ENCODE peak calls at places on chromosomes 6 and 20, in nine cellular contexts. One of them, this sample, is unnamed.

GRCh38 chr20:4476903-4477302 is 244.8 kb upstream of the PRND start:
- DNase-seq in NCI-H524: no peak
- DNase-seq in nucleus accumbens: no peak
- DNase-seq in progenitor cell of endocrine pancreas: no peak
- DNase-seq in pulmonary artery endothelial cell: no peak
- DNase-seq in EL: no peak
- DNase-seq in heart right ventricle: no peak
- DNase-seq in HCT116: no peak
- DNase-seq in psoas muscle: no peak
- DNase-seq in this sample: peak

GRCh38 chr20:1810926-1811620 is 84.1 kb upstream of the SIRPA start:
- DNase-seq in NCI-H524: no peak
- DNase-seq in nucleus accumbens: peak
- DNase-seq in progenitor cell of endocrine pancreas: no peak
- DNase-seq in pulmonary artery endothelial cell: no peak
- DNase-seq in EL: peak
- DNase-seq in heart right ventricle: no peak
- DNase-seq in HCT116: no peak
- DNase-seq in psoas muscle: no peak
- DNase-seq in this sample: peak

GRCh38 chr6:100281471-100281878 is 183.2 kb downstream of the SIM1 start:
- DNase-seq in NCI-H524: peak
- DNase-seq in nucleus accumbens: no peak
- DNase-seq in progenitor cell of endocrine pancreas: peak
- DNase-seq in pulmonary artery endothelial cell: no peak
- DNase-seq in EL: no peak
- DNase-seq in heart right ventricle: no peak
- DNase-seq in HCT116: no peak
- DNase-seq in psoas muscle: no peak
- DNase-seq in this sample: no peak

GRCh38 chr6:46129301-46129633 is 522 bp upstream of the ENPP4 start:
- DNase-seq in NCI-H524: no peak
- DNase-seq in nucleus accumbens: no peak
- DNase-seq in progenitor cell of endocrine pancreas: no peak
- DNase-seq in pulmonary artery endothelial cell: no peak
- DNase-seq in EL: no peak
- DNase-seq in heart right ventricle: no peak
- DNase-seq in HCT116: no peak
- DNase-seq in psoas muscle: no peak
- DNase-seq in this sample: no peak

GRCh38 chr6:117206522-117206921 is 58.8 kb upstream of the VGLL2 start:
- DNase-seq in NCI-H524: no peak
- DNase-seq in nucleus accumbens: no peak
- DNase-seq in progenitor cell of endocrine pancreas: no peak
- DNase-seq in pulmonary artery endothelial cell: no peak
- DNase-seq in EL: no peak
- DNase-seq in heart right ventricle: no peak
- DNase-seq in HCT116: no peak
- DNase-seq in psoas muscle: no peak
- DNase-seq in this sample: no peak

GRCh38 chr6:162715601-162716000 is 12.0 kb downstream of the PRKN start:
- DNase-seq in NCI-H524: no peak
- DNase-seq in nucleus accumbens: no peak
- DNase-seq in progenitor cell of endocrine pancreas: no peak
- DNase-seq in pulmonary artery endothelial cell: no peak
- DNase-seq in EL: no peak
- DNase-seq in heart right ventricle: no peak
- DNase-seq in HCT116: no peak
- DNase-seq in psoas muscle: no peak
- DNase-seq in this sample: no peak

GRCh38 chr20:43925215-43925614 is 10.6 kb downstream of the TOX2 start:
- DNase-seq in NCI-H524: no peak
- DNase-seq in nucleus accumbens: no peak
- DNase-seq in progenitor cell of endocrine pancreas: no peak
- DNase-seq in pulmonary artery endothelial cell: no peak
- DNase-seq in EL: peak
- DNase-seq in heart right ventricle: no peak
- DNase-seq in HCT116: no peak
- DNase-seq in psoas muscle: no peak
- DNase-seq in this sample: peak

GRCh38 chr6:75611702-75612375 is 10.2 kb downstream of the SENP6 start:
- DNase-seq in NCI-H524: no peak
- DNase-seq in nucleus accumbens: no peak
- DNase-seq in progenitor cell of endocrine pancreas: no peak
- DNase-seq in pulmonary artery endothelial cell: no peak
- DNase-seq in EL: no peak
- DNase-seq in heart right ventricle: no peak
- DNase-seq in HCT116: no peak
- DNase-seq in psoas muscle: no peak
- DNase-seq in this sample: peak

GRCh38 chr6:108608453-108609275 is 47.9 kb downstream of the FOXO3 start:
- DNase-seq in NCI-H524: no peak
- DNase-seq in nucleus accumbens: no peak
- DNase-seq in progenitor cell of endocrine pancreas: no peak
- DNase-seq in pulmonary artery endothelial cell: no peak
- DNase-seq in EL: no peak
- DNase-seq in heart right ventricle: no peak
- DNase-seq in HCT116: no peak
- DNase-seq in psoas muscle: no peak
- DNase-seq in this sample: no peak

GRCh38 chr6:151652338-151652737 is 155.1 kb upstream of the ESR1 start:
- DNase-seq in NCI-H524: no peak
- DNase-seq in nucleus accumbens: no peak
- DNase-seq in progenitor cell of endocrine pancreas: no peak
- DNase-seq in pulmonary artery endothelial cell: no peak
- DNase-seq in EL: no peak
- DNase-seq in heart right ventricle: no peak
- DNase-seq in HCT116: no peak
- DNase-seq in psoas muscle: no peak
- DNase-seq in this sample: no peak

GRCh38 chr6:158283304-158284005 is 28.8 kb upstream of the TULP4 start:
- DNase-seq in NCI-H524: no peak
- DNase-seq in nucleus accumbens: no peak
- DNase-seq in progenitor cell of endocrine pancreas: no peak
- DNase-seq in pulmonary artery endothelial cell: no peak
- DNase-seq in EL: peak
- DNase-seq in heart right ventricle: no peak
- DNase-seq in HCT116: no peak
- DNase-seq in psoas muscle: no peak
- DNase-seq in this sample: peak

GRCh38 chr20:6954219-6954618 is 186.7 kb downstream of the BMP2 start:
- DNase-seq in NCI-H524: no peak
- DNase-seq in nucleus accumbens: no peak
- DNase-seq in progenitor cell of endocrine pancreas: no peak
- DNase-seq in pulmonary artery endothelial cell: no peak
- DNase-seq in EL: no peak
- DNase-seq in heart right ventricle: no peak
- DNase-seq in HCT116: no peak
- DNase-seq in psoas muscle: no peak
- DNase-seq in this sample: no peak

GRCh38 chr20:49179368-49180277 is 8.5 kb downstream of the STAU1 start:
- DNase-seq in NCI-H524: no peak
- DNase-seq in nucleus accumbens: no peak
- DNase-seq in progenitor cell of endocrine pancreas: no peak
- DNase-seq in pulmonary artery endothelial cell: no peak
- DNase-seq in EL: no peak
- DNase-seq in heart right ventricle: no peak
- DNase-seq in HCT116: no peak
- DNase-seq in psoas muscle: no peak
- DNase-seq in this sample: no peak

GRCh38 chr20:30486103-30486478 is 771.4 kb upstream of the DEFB115 start:
- DNase-seq in NCI-H524: no peak
- DNase-seq in nucleus accumbens: no peak
- DNase-seq in progenitor cell of endocrine pancreas: no peak
- DNase-seq in pulmonary artery endothelial cell: no peak
- DNase-seq in EL: no peak
- DNase-seq in heart right ventricle: no peak
- DNase-seq in HCT116: no peak
- DNase-seq in psoas muscle: no peak
- DNase-seq in this sample: no peak

GRCh38 chr6:10350720-10351119 is 64.2 kb downstream of the TFAP2A start:
- DNase-seq in NCI-H524: no peak
- DNase-seq in nucleus accumbens: no peak
- DNase-seq in progenitor cell of endocrine pancreas: no peak
- DNase-seq in pulmonary artery endothelial cell: no peak
- DNase-seq in EL: no peak
- DNase-seq in heart right ventricle: no peak
- DNase-seq in HCT116: no peak
- DNase-seq in psoas muscle: no peak
- DNase-seq in this sample: no peak

GRCh38 chr6:42113929-42114636 is 28.3 kb downstream of the C6orf132 start:
- DNase-seq in NCI-H524: no peak
- DNase-seq in nucleus accumbens: no peak
- DNase-seq in progenitor cell of endocrine pancreas: no peak
- DNase-seq in pulmonary artery endothelial cell: no peak
- DNase-seq in EL: peak
- DNase-seq in heart right ventricle: no peak
- DNase-seq in HCT116: peak
- DNase-seq in psoas muscle: no peak
- DNase-seq in this sample: no peak

GRCh38 chr6:63527658-63528514 is 44.4 kb upstream of the LOC128125822 start:
- DNase-seq in NCI-H524: no peak
- DNase-seq in nucleus accumbens: no peak
- DNase-seq in progenitor cell of endocrine pancreas: no peak
- DNase-seq in pulmonary artery endothelial cell: peak
- DNase-seq in EL: peak
- DNase-seq in heart right ventricle: no peak
- DNase-seq in HCT116: peak
- DNase-seq in psoas muscle: peak
- DNase-seq in this sample: peak

GRCh38 chr6:69813508-69813907 is 16.7 kb upstream of the LMBRD1 start:
- DNase-seq in NCI-H524: no peak
- DNase-seq in nucleus accumbens: no peak
- DNase-seq in progenitor cell of endocrine pancreas: no peak
- DNase-seq in pulmonary artery endothelial cell: no peak
- DNase-seq in EL: no peak
- DNase-seq in heart right ventricle: no peak
- DNase-seq in HCT116: no peak
- DNase-seq in psoas muscle: no peak
- DNase-seq in this sample: no peak

GRCh38 chr6:48229849-48230248 is 118.9 kb upstream of the PTCHD4 start:
- DNase-seq in NCI-H524: no peak
- DNase-seq in nucleus accumbens: no peak
- DNase-seq in progenitor cell of endocrine pancreas: no peak
- DNase-seq in pulmonary artery endothelial cell: no peak
- DNase-seq in EL: peak
- DNase-seq in heart right ventricle: no peak
- DNase-seq in HCT116: no peak
- DNase-seq in psoas muscle: no peak
- DNase-seq in this sample: no peak

GRCh38 chr6:105099371-105099770 is 80.4 kb downstream of the POPDC3 start:
- DNase-seq in NCI-H524: no peak
- DNase-seq in nucleus accumbens: peak
- DNase-seq in progenitor cell of endocrine pancreas: no peak
- DNase-seq in pulmonary artery endothelial cell: no peak
- DNase-seq in EL: no peak
- DNase-seq in heart right ventricle: no peak
- DNase-seq in HCT116: no peak
- DNase-seq in psoas muscle: no peak
- DNase-seq in this sample: no peak

GRCh38 chr6:113414511-113414910 is 442.6 kb upstream of the MARCKS start:
- DNase-seq in NCI-H524: no peak
- DNase-seq in nucleus accumbens: no peak
- DNase-seq in progenitor cell of endocrine pancreas: no peak
- DNase-seq in pulmonary artery endothelial cell: peak
- DNase-seq in EL: peak
- DNase-seq in heart right ventricle: no peak
- DNase-seq in HCT116: peak
- DNase-seq in psoas muscle: no peak
- DNase-seq in this sample: peak

GRCh38 chr20:63736893-63737689 is 627 bp downstream of the LIME1 start:
- DNase-seq in NCI-H524: no peak
- DNase-seq in nucleus accumbens: no peak
- DNase-seq in progenitor cell of endocrine pancreas: no peak
- DNase-seq in pulmonary artery endothelial cell: no peak
- DNase-seq in EL: no peak
- DNase-seq in heart right ventricle: no peak
- DNase-seq in HCT116: no peak
- DNase-seq in psoas muscle: peak
- DNase-seq in this sample: no peak

GRCh38 chr6:11500008-11500407 is 37.5 kb upstream of the TMEM170B start:
- DNase-seq in NCI-H524: no peak
- DNase-seq in nucleus accumbens: no peak
- DNase-seq in progenitor cell of endocrine pancreas: no peak
- DNase-seq in pulmonary artery endothelial cell: no peak
- DNase-seq in EL: peak
- DNase-seq in heart right ventricle: no peak
- DNase-seq in HCT116: no peak
- DNase-seq in psoas muscle: no peak
- DNase-seq in this sample: peak

GRCh38 chr6:96015791-96016776 is at the start of gene FUT9:
- DNase-seq in NCI-H524: peak
- DNase-seq in nucleus accumbens: peak
- DNase-seq in progenitor cell of endocrine pancreas: peak
- DNase-seq in pulmonary artery endothelial cell: no peak
- DNase-seq in EL: no peak
- DNase-seq in heart right ventricle: no peak
- DNase-seq in HCT116: no peak
- DNase-seq in psoas muscle: peak
- DNase-seq in this sample: no peak

GRCh38 chr20:48098866-48099265 is 313.6 kb upstream of the SULF2 start:
- DNase-seq in NCI-H524: no peak
- DNase-seq in nucleus accumbens: no peak
- DNase-seq in progenitor cell of endocrine pancreas: no peak
- DNase-seq in pulmonary artery endothelial cell: no peak
- DNase-seq in EL: no peak
- DNase-seq in heart right ventricle: no peak
- DNase-seq in HCT116: no peak
- DNase-seq in psoas muscle: no peak
- DNase-seq in this sample: peak

GRCh38 chr6:33160728-33161323 is 31.4 kb downstream of the COL11A2 start:
- DNase-seq in NCI-H524: no peak
- DNase-seq in nucleus accumbens: no peak
- DNase-seq in progenitor cell of endocrine pancreas: no peak
- DNase-seq in pulmonary artery endothelial cell: no peak
- DNase-seq in EL: peak
- DNase-seq in heart right ventricle: peak
- DNase-seq in HCT116: peak
- DNase-seq in psoas muscle: no peak
- DNase-seq in this sample: peak

GRCh38 chr20:58212636-58213035 is 15.8 kb downstream of the ANKRD60 start:
- DNase-seq in NCI-H524: peak
- DNase-seq in nucleus accumbens: no peak
- DNase-seq in progenitor cell of endocrine pancreas: no peak
- DNase-seq in pulmonary artery endothelial cell: no peak
- DNase-seq in EL: no peak
- DNase-seq in heart right ventricle: no peak
- DNase-seq in HCT116: no peak
- DNase-seq in psoas muscle: no peak
- DNase-seq in this sample: no peak

GRCh38 chr6:6008114-6008647 is 1.5 kb upstream of the NRN1 start:
- DNase-seq in NCI-H524: no peak
- DNase-seq in nucleus accumbens: no peak
- DNase-seq in progenitor cell of endocrine pancreas: no peak
- DNase-seq in pulmonary artery endothelial cell: no peak
- DNase-seq in EL: no peak
- DNase-seq in heart right ventricle: no peak
- DNase-seq in HCT116: no peak
- DNase-seq in psoas muscle: no peak
- DNase-seq in this sample: no peak

GRCh38 chr6:11425876-11426275 is 111.7 kb upstream of the TMEM170B start:
- DNase-seq in NCI-H524: no peak
- DNase-seq in nucleus accumbens: no peak
- DNase-seq in progenitor cell of endocrine pancreas: no peak
- DNase-seq in pulmonary artery endothelial cell: no peak
- DNase-seq in EL: no peak
- DNase-seq in heart right ventricle: no peak
- DNase-seq in HCT116: no peak
- DNase-seq in psoas muscle: no peak
- DNase-seq in this sample: no peak

GRCh38 chr20:62707981-62708521 is 585 bp upstream of the NTSR1 start:
- DNase-seq in NCI-H524: peak
- DNase-seq in nucleus accumbens: no peak
- DNase-seq in progenitor cell of endocrine pancreas: no peak
- DNase-seq in pulmonary artery endothelial cell: no peak
- DNase-seq in EL: no peak
- DNase-seq in heart right ventricle: peak
- DNase-seq in HCT116: peak
- DNase-seq in psoas muscle: no peak
- DNase-seq in this sample: no peak

GRCh38 chr6:157432231-157432630 is 51.2 kb downstream of the ZDHHC14 start:
- DNase-seq in NCI-H524: no peak
- DNase-seq in nucleus accumbens: no peak
- DNase-seq in progenitor cell of endocrine pancreas: no peak
- DNase-seq in pulmonary artery endothelial cell: no peak
- DNase-seq in EL: no peak
- DNase-seq in heart right ventricle: no peak
- DNase-seq in HCT116: no peak
- DNase-seq in psoas muscle: no peak
- DNase-seq in this sample: no peak